ENCODE peak calls at places on chromosome 18, in five cellular contexts. D is fibroblast of mammary gland, V is WERI-Rb-1, F is uterus, J is HFF-Myc. I is an unnamed sample.

GRCh38 chr18:34097312-34097711 is 127.4 kb downstream of the NOL4 start:
- DNase-seq in J (no peak), F (no peak), V (no peak), D (peak), I (no peak)

GRCh38 chr18:6746386-6746960 is 17.0 kb downstream of the ARHGAP28 start:
- DNase-seq in V (no peak), F (no peak), D (peak), J (no peak), I (no peak)

GRCh38 chr18:24613887-24614286 is 153.4 kb downstream of the HRH4 start:
- DNase-seq in J (no peak), D (no peak), F (no peak), V (no peak), I (no peak)

GRCh38 chr18:44896817-44897216 is 216.1 kb downstream of the SETBP1 start:
- DNase-seq in D (no peak), F (no peak), J (no peak), V (no peak), I (no peak)

GRCh38 chr18:58263055-58263732 is 219.2 kb downstream of the NEDD4L start:
- DNase-seq in F (no peak), D (peak), V (no peak), J (no peak), I (no peak)

GRCh38 chr18:14949800-14950415 is 201.9 kb downstream of the ANKRD30B start:
- DNase-seq in V (no peak), F (no peak), D (no peak), J (no peak), I (no peak)

GRCh38 chr18:13494879-13495465 is 231.4 kb downstream of the FAM210A start:
- DNase-seq in F (no peak), V (no peak), D (no peak), J (no peak), I (no peak)

GRCh38 chr18:3585656-3586509 is 135.9 kb downstream of the TGIF1 start:
- DNase-seq in V (peak), D (peak), J (no peak), F (peak), I (no peak)

GRCh38 chr18:42392416-42392815 is 437.4 kb downstream of the PIK3C3 start:
- DNase-seq in V (no peak), J (no peak), F (no peak), D (no peak), I (no peak)

GRCh38 chr18:49690307-49690706 is 123.0 kb downstream of the ACAA2 start:
- DNase-seq in D (peak), F (no peak), J (peak), V (no peak), I (peak)

DNA sequence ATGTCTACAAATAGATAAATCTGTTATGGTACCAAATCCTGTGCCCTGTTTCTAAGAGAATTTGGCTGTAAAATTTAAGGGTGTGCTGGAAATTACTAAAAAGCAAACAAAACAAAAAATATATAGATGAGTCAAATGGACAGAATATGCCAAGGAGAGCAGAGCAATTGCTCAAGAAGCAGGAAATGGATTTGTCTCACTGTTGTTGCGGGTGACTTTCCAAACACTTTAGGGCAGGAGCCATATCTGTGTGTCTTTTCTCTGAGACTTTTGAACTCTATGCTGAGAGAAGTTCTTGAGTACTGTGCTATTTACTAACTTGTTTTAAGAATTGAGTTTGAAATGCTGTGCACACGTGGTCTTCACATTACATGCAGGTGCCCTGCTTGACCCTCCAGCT is 221.7 kb downstream of the PHLPP1 start:
- DNase-seq in J (no peak), V (no peak), F (no peak), D (peak), I (no peak)
- H3K4me3 ChIP-seq in J (no peak), V (no peak), F (no peak), D (no peak), I (no peak)

GRCh38 chr18:66601649-66602048 is 2.2 kb downstream of the CDH19 start:
- DNase-seq in D (no peak), J (no peak), F (no peak), V (no peak), I (no peak)
- H3K4me3 ChIP-seq in D (no peak), J (no peak), F (no peak), V (no peak), I (no peak)

DNA sequence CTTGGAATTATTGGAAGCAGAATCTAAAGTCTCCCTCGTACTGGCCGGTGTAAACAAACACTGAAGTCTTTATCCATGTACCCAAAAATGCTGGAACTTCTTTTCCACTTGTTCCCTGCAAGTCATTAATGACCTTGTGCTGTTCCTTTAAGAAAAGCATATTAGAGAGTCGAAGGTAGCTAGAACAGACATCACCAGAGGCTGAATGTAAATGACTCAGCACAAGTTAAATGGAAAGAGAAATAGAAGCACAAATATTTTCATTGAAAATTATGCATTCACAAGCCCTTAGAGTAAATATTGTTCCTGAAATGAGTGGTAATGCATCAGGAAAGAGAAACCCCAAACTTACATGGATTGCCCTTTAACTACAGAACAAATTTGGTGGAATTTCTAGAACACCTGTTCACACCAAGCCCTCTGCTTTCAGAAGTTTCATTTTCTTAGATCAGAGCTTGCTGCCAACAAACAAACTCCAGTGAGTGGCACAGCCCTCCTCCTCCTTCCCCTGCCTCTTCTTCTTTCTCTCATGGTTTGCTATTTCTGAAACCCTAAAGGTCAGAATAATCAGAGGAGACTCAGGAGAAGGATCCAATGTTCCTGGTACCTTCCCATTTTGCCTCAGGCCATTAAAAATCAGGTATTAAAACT is 264.3 kb downstream of the TXNL1 start:
- DNase-seq in V (no peak), F (no peak), J (no peak), D (no peak), I (no peak)
- H3K4me3 ChIP-seq in V (no peak), F (no peak), J (no peak), D (no peak), I (no peak)

GRCh38 chr18:59516356-59517155 is 157.5 kb upstream of the LMAN1 start:
- DNase-seq in J (no peak), D (peak), F (peak), V (no peak), I (peak)

GRCh38 chr18:59512025-59512710 is 153.1 kb upstream of the LMAN1 start:
- DNase-seq in V (no peak), D (no peak), F (no peak), J (no peak), I (no peak)

GRCh38 chr18:59517446-59518171 is 158.5 kb upstream of the LMAN1 start:
- DNase-seq in V (no peak), F (no peak), D (peak), J (no peak), I (no peak)

GRCh38 chr18:59515147-59515546 is 156.1 kb upstream of the LMAN1 start:
- DNase-seq in F (no peak), J (no peak), D (no peak), V (no peak), I (no peak)

DNA sequence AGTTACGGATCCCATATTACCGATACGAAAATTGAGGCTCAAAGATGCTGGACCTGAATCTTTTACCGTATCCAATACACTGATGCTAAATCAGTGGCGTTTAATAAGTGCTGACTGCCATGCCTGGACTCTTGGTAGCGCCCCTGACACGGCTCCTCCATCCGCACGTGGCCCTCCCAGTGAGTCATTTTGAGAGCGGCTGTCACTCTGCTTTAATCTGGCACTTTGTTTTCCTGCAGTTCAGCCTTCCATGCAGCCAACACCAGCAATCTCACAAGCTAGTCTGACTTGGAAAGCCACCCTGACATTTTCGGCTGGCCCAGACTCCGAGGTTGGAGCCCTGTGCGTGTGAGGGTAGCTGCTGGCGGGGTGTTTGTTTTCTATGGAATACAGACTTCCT is 155.1 kb upstream of the LMAN1 start:
- DNase-seq in V (peak), J (no peak), F (peak), D (peak), I (peak)
- H3K4me3 ChIP-seq in V (no peak), J (no peak), F (no peak), D (no peak), I (no peak)

GRCh38 chr18:79518028-79518682 is 122.4 kb downstream of the NFATC1 start:
- DNase-seq in J (no peak), V (no peak), F (no peak), D (no peak), I (no peak)

GRCh38 chr18:79521806-79522205 is 126.1 kb downstream of the NFATC1 start:
- DNase-seq in J (no peak), V (no peak), F (no peak), D (no peak), I (no peak)

GRCh38 chr18:79520473-79521390 is 125.0 kb downstream of the NFATC1 start:
- DNase-seq in F (no peak), D (no peak), V (no peak), J (no peak), I (no peak)

GRCh38 chr18:79518683-79519128 is 123.0 kb downstream of the NFATC1 start:
- DNase-seq in J (no peak), V (no peak), D (no peak), F (no peak), I (no peak)

GRCh38 chr18:79519751-79520472 is 124.2 kb downstream of the NFATC1 start:
- DNase-seq in D (no peak), V (no peak), J (no peak), F (no peak), I (no peak)
- H3K4me3 ChIP-seq in D (no peak), V (no peak), J (no peak), F (no peak), I (no peak)

GRCh38 chr18:51083398-51083797 is 53.4 kb downstream of the SMAD4 start:
- DNase-seq in D (no peak), J (no peak), V (no peak), F (no peak), I (no peak)
- H3K4me3 ChIP-seq in D (no peak), J (no peak), V (no peak), F (no peak), I (no peak)

DNA sequence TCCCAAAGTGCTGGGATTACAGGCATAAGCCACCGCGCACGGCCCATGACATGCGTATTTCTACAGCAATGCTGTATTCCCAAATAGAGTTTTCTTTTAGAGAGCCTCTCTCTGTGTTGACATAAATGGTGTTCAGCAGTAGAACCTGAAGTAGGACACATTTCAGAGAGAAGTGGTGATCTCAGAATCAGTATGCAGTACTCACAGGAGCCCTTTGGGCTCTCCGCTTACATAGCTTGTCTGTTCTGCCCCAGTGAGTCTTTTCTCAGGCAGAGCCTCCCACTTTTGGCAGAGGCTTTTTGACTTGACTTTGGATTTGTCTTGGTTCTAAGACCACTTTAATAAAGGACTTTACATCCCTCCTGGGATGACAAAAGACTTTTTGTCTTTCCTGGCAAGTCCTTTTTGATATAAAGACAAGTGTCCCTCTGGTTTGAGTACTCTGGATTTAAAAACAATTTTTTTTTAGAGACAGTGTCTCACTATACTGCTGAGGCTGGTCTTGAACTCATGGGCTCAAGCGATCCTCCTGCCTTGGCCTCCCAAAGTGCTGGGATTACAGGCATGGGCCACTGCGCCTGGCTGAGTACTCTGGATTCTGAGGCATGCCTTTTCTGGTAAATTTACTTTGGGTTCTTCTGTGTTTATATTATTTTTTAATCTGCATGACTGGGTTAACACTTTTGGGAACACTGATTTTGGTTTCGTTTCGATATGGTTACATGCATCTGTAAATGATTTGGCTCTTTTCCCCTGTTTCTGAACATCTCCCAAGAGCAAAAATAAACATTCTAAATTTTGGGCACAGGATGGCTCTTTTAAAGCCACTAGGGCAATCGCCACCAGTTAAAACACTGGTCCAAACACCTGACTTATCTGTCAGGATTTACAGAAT is 113.2 kb downstream of the SMAD2 start:
- DNase-seq in D (peak), V (no peak), F (no peak), J (no peak), I (no peak)
- H3K4me3 ChIP-seq in D (no peak), V (no peak), F (peak), J (no peak), I (no peak)

GRCh38 chr18:11429876-11430275 is 179.5 kb upstream of the SLC35G4 start:
- DNase-seq in J (no peak), F (no peak), V (no peak), D (no peak), I (no peak)
- H3K4me3 ChIP-seq in J (no peak), F (no peak), V (no peak), D (no peak), I (no peak)

DNA sequence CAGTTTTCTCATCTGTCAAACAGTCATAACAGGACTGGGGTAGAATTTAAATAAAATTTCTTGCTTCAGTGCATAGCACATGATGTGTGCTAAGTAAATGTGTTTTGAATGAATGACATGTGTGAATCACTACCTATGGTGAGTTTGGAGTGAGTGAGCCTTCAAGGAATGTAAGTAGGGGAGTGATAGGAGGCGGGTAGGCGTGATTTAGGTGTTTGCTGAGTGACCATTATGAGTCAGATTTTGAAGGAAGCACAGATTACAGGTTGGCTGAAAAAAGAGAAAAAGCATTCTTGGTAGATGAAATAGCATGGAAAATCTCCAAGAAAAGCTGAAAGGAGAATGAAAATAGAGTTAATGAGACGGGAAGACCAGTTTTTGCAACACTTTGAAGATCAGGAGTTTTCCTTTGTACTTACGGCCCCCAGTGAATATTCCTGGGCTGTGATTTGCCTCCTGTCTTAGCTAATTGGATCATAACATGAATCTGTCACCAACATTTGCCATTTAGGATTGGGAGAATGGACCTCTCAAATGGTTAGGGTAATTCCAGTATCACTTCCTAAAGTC is 136.9 kb upstream of the GATA6 start:
- DNase-seq in J (peak), F (peak), V (no peak), D (peak), I (peak)
- H3K4me3 ChIP-seq in J (no peak), F (no peak), V (no peak), D (no peak), I (no peak)